ENCODE peak calls at places on chromosomes 13 and 19, in nine cellular contexts. W is PC-3, F is fibroblast of lung, P is dorsolateral prefrontal cortex, H is body of pancreas, Z is HL-60, C is left ventricle myocardium inferior, G is AG04450, B is stomach. D is an unnamed sample.

GRCh38 chr19:45800009-45800553 is 7.4 kb upstream of the DMWD start:
- DNase-seq in W (no peak), F (peak), P (no peak), H (no peak), Z (no peak), C (no peak), G (peak), B (no peak), D (peak)

GRCh38 chr19:34230833-34231232 is 23.5 kb upstream of the GARRE1 start:
- DNase-seq in W (no peak), F (no peak), P (peak), H (no peak), Z (no peak), C (no peak), G (no peak), B (no peak), D (no peak)

GRCh38 chr13:77492982-77493381 is 42.5 kb upstream of the SCEL start:
- DNase-seq in W (peak), F (peak), P (no peak), H (peak), Z (peak), C (no peak), G (no peak), B (no peak), D (no peak)

GRCh38 chr13:99686157-99686572 is 184.9 kb downstream of the TM9SF2 start:
- DNase-seq in W (no peak), F (no peak), P (no peak), H (peak), Z (no peak), C (peak), G (no peak), B (no peak), D (no peak)

GRCh38 chr19:43651758-43652545 is 12.3 kb upstream of the CADM4 start:
- DNase-seq in W (peak), F (peak), P (peak), H (peak), Z (peak), C (no peak), G (peak), B (peak), D (no peak)

GRCh38 chr19:7665076-7665475 is 3.8 kb upstream of the RETN start:
- DNase-seq in W (no peak), F (peak), P (no peak), H (no peak), Z (no peak), C (no peak), G (peak), B (no peak), D (no peak)

GRCh38 chr13:108877300-108877699 is 247.9 kb downstream of the MYO16 start:
- DNase-seq in W (peak), F (peak), P (no peak), H (no peak), Z (no peak), C (no peak), G (no peak), B (no peak), D (no peak)

GRCh38 chr19:15591796-15592195 is 23.2 kb upstream of the CYP4F8 start:
- DNase-seq in W (no peak), F (no peak), P (no peak), H (no peak), Z (no peak), C (no peak), G (no peak), B (no peak), D (no peak)

GRCh38 chr19:13463296-13463695 is 43.0 kb downstream of the CACNA1A start:
- DNase-seq in W (peak), F (peak), P (no peak), H (no peak), Z (peak), C (no peak), G (no peak), B (no peak), D (no peak)

GRCh38 chr13:88042489-88042888 is 371.3 kb downstream of the SLITRK5 start:
- DNase-seq in W (peak), F (peak), P (no peak), H (no peak), Z (no peak), C (no peak), G (no peak), B (no peak), D (no peak)

GRCh38 chr19:54107876-54108490 is 5.3 kb downstream of the NDUFA3 start:
- DNase-seq in W (no peak), F (no peak), P (no peak), H (no peak), Z (no peak), C (no peak), G (no peak), B (no peak), D (peak)

GRCh38 chr13:98033277-98034247 is 80.1 kb downstream of the IPO5 start:
- DNase-seq in W (peak), F (peak), P (no peak), H (peak), Z (no peak), C (no peak), G (no peak), B (no peak), D (no peak)

GRCh38 chr19:4369888-4370260 is 26.5 kb downstream of the MPND start:
- DNase-seq in W (no peak), F (no peak), P (peak), H (no peak), Z (peak), C (no peak), G (no peak), B (peak), D (peak)

GRCh38 chr13:109971006-109971744 is 184.8 kb upstream of the IRS2 start:
- DNase-seq in W (no peak), F (no peak), P (no peak), H (no peak), Z (no peak), C (peak), G (no peak), B (no peak), D (no peak)

GRCh38 chr19:41646589-41647204 is 19.8 kb upstream of the CEACAM4 start:
- DNase-seq in W (peak), F (no peak), P (no peak), H (peak), Z (peak), C (no peak), G (no peak), B (no peak), D (no peak)

GRCh38 chr13:110197041-110197440 is 109.9 kb downstream of the COL4A1 start:
- DNase-seq in W (no peak), F (peak), P (no peak), H (no peak), Z (no peak), C (no peak), G (no peak), B (no peak), D (no peak)

GRCh38 chr19:39858541-39858940 is 12.4 kb upstream of the FBL start:
- DNase-seq in W (no peak), F (no peak), P (no peak), H (no peak), Z (no peak), C (peak), G (no peak), B (peak), D (no peak)

GRCh38 chr19:3057275-3057714 is 5.0 kb downstream of the TLE5 start:
- DNase-seq in W (peak), F (peak), P (peak), H (peak), Z (no peak), C (peak), G (no peak), B (peak), D (peak)

GRCh38 chr13:86402500-86402899 is 603.3 kb upstream of the SLITRK6 start:
- DNase-seq in W (no peak), F (no peak), P (no peak), H (no peak), Z (no peak), C (no peak), G (no peak), B (no peak), D (no peak)

GRCh38 chr19:32397736-32398135 is 7.8 kb upstream of the DPY19L3 start:
- DNase-seq in W (peak), F (peak), P (no peak), H (no peak), Z (no peak), C (no peak), G (peak), B (no peak), D (no peak)

GRCh38 chr13:112833551-112834257 is 135.3 kb upstream of the MCF2L start:
- DNase-seq in W (no peak), F (no peak), P (peak), H (no peak), Z (no peak), C (no peak), G (no peak), B (no peak), D (peak)

GRCh38 chr19:40611096-40611495 is 9.9 kb downstream of the LTBP4 start:
- DNase-seq in W (peak), F (no peak), P (no peak), H (no peak), Z (no peak), C (no peak), G (no peak), B (peak), D (peak)

GRCh38 chr19:2810141-2811091 is 9.3 kb upstream of the ZNF554 start:
- DNase-seq in W (no peak), F (no peak), P (no peak), H (no peak), Z (no peak), C (no peak), G (no peak), B (no peak), D (no peak)

GRCh38 chr13:33815011-33815550 is 2.9 kb upstream of the RFC3 start:
- DNase-seq in W (no peak), F (no peak), P (no peak), H (no peak), Z (no peak), C (no peak), G (no peak), B (no peak), D (no peak)

GRCh38 chr13:33817843-33818661 is at the start of gene RFC3:
- DNase-seq in W (peak), F (peak), P (peak), H (peak), Z (peak), C (peak), G (peak), B (peak), D (peak)

GRCh38 chr13:33816912-33817311 is 1.0 kb upstream of the RFC3 start:
- DNase-seq in W (no peak), F (no peak), P (no peak), H (no peak), Z (no peak), C (no peak), G (no peak), B (no peak), D (no peak)

DNA sequence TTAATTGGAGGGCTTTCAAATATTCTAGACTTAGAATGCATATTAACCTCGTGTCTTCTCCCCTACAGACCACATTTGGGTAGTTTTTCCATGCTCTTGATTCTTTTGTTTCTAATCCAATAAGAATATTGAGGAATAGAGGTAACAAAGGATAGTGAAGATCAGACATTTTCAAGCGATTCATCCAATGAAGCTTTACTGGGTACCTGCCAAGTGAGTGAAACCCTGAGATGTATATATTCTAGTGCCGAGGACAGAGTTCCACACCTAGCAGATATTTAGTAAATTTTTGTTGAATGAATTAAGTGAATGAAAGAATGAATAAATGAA is 471 bp upstream of the RFC3 start:
- DNase-seq in W (no peak), F (no peak), P (no peak), H (no peak), Z (no peak), C (no peak), G (no peak), B (no peak), D (no peak)
- H3K4me3 ChIP-seq in W (peak), F (peak), P (peak), H (peak), Z (peak), C (peak), G (peak), B (peak), D (peak)

DNA sequence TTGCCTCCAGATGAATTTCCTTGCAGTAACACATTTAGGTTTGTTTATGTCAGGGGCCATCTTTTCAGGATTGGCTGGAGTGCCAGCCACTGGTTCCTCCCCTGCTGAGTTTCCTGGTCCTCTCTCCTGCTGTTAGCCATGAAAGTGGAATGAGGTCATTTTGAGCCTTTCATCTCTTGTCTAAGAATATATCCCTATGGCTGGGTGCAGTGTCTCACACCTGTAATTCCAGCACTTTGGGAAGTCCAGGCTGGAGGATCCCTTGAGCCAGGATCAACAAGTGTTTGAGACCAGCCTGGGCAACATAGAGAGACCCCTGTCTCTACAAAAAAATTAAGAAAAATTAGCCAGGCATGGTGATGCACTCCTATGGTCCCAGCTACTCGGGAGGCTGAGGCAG is 20.7 kb downstream of the SMARCA4 start:
- DNase-seq in W (no peak), F (peak), P (no peak), H (no peak), Z (no peak), C (no peak), G (peak), B (no peak), D (no peak)
- H3K27ac ChIP-seq in W (no peak), F (no peak), P (no peak), H (no peak), Z (no peak), C (no peak), G (peak), B (no peak), D (no peak)

DNA sequence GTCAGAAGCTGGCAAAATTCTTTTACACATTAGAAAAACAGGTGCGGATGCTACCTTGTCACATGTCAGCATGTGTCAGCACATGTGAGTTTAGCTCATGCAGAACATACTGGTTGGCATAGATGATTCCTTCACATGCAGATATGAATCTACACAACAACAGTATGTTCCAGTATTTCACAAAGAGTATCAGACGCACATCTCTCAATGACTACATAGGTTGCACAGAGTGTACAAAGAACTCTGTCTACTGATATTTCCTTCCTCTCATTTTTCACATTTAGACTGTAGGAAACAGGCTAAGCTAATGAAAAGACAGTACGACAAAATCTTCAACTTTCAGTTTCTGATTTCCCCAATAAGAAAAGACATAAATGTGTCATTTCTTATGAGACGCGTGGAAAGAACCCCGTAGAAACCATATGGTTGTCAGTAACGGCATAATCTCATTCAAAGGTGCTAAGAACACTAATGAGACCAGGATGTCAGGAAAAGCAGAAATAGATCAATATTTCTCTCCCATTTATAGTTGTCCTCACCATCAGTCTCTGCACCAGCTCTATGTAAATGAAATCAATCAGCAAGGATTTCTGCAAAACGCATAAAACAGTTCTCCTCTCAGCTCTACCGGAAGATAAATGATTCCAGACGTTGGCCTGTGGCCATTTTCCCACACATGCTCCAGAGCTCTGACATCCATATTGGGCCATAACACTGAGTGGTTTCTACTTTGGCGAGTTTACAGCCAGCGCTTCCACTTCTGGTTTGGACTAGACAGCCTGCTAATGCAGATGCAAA is 81.2 kb downstream of the STARD13 start:
- DNase-seq in W (no peak), F (peak), P (no peak), H (peak), Z (no peak), C (peak), G (no peak), B (peak), D (peak)
- H3K4me3 ChIP-seq in W (no peak), F (peak), P (peak), H (peak), Z (no peak), C (peak), G (peak), B (peak), D (peak)

GRCh38 chr13:49305824-49306425 is 58.2 kb downstream of the CDADC1 start:
- DNase-seq in W (no peak), F (no peak), P (no peak), H (no peak), Z (no peak), C (no peak), G (no peak), B (no peak), D (no peak)
- H3K27ac ChIP-seq in W (no peak), F (no peak), P (no peak), H (no peak), Z (no peak), C (peak), G (no peak), B (peak), D (no peak)

DNA sequence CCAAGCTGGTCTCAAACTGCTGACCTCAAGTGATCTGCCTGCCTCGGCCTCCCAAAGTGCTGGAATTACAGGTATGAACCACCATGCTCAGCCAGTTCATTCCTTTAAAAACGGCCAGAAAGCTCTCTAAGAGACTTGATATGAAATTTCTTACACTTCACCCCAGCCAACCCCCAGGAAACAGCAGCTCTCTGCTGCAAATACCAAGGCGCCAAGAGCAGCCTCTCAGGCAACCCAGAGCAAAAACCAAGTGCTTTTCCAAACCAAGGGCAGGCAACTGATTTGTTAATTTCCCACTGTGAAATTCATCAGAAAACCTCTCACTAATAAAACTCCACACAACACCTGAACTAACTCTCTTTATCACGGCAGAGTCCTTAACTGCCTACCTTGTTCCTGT is 44.9 kb downstream of the LATS2 start:
- DNase-seq in W (no peak), F (no peak), P (no peak), H (no peak), Z (no peak), C (no peak), G (no peak), B (no peak), D (no peak)
- H3K4me3 ChIP-seq in W (no peak), F (no peak), P (no peak), H (no peak), Z (no peak), C (no peak), G (no peak), B (no peak), D (no peak)

GRCh38 chr13:50915562-50915961 is 6.0 kb downstream of the RNASEH2B start:
- DNase-seq in W (no peak), F (no peak), P (no peak), H (no peak), Z (peak), C (no peak), G (no peak), B (no peak), D (no peak)

GRCh38 chr13:50914848-50915247 is 5.3 kb downstream of the RNASEH2B start:
- DNase-seq in W (peak), F (no peak), P (no peak), H (no peak), Z (no peak), C (no peak), G (no peak), B (no peak), D (no peak)

GRCh38 chr13:50914301-50914700 is 4.7 kb downstream of the RNASEH2B start:
- DNase-seq in W (no peak), F (no peak), P (no peak), H (no peak), Z (no peak), C (no peak), G (no peak), B (no peak), D (no peak)

GRCh38 chr13:50917572-50917971 is 8.0 kb downstream of the RNASEH2B start:
- DNase-seq in W (no peak), F (no peak), P (no peak), H (no peak), Z (no peak), C (no peak), G (no peak), B (no peak), D (no peak)

DNA sequence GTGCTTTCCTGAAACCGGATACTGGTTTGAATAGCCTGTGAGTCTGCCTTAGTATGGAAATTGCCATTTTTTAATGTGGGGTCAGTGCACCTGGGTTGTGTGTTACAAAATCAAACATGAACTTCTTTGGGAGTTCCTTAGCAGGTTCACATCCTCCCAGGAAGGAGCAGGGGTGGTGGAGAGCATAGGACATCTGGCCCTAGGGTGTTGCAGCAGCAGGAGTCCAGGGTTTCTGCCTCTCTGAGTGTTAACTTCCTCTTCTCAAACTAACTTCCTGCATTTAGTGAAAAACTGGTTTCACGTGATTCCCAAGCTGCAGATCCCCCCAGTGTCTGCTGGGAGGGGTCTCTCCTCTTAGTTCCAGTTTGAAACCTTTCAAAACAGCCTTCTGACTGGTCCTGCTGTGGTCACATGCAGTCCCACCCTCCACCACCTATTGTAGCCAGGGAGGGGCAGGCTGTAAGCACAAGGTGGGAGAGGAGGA is 7.2 kb downstream of the RNASEH2B start:
- DNase-seq in W (no peak), F (no peak), P (no peak), H (peak), Z (peak), C (peak), G (no peak), B (no peak), D (no peak)
- H3K27ac ChIP-seq in W (no peak), F (no peak), P (no peak), H (peak), Z (peak), C (peak), G (no peak), B (no peak), D (no peak)

GRCh38 chr19:50427997-50428425 is 4.7 kb upstream of the MYBPC2 start:
- DNase-seq in W (no peak), F (peak), P (peak), H (peak), Z (peak), C (peak), G (peak), B (peak), D (peak)
- H3K4me3 ChIP-seq in W (no peak), F (no peak), P (peak), H (no peak), Z (peak), C (peak), G (peak), B (peak), D (no peak)

D was measured in aorta.